ENCODE peak calls at places on chromosomes 3 and 15, in seven cellular contexts. T is astrocyte of the cerebellum, R is GM12865, B is tibial artery, D is A549, E is foreskin fibroblast, I is PC-3. A is an unnamed sample.

GRCh38 chr15:84598993-84599392 is 1.8 kb upstream of the ZSCAN2 start:
- DNase-seq in D (peak; percentile 78), T (peak; percentile 34), E (peak; percentile 80), B (no peak), I (peak; percentile 62), R (peak; percentile 45), A (peak; percentile 56)

GRCh38 chr3:57006048-57006709 is 54.3 kb upstream of the SPATA12 start:
- DNase-seq in T (no peak), R (no peak), D (no peak), E (no peak), I (peak; percentile 26), B (no peak), A (no peak)

GRCh38 chr3:141306922-141307321 is 61.4 kb upstream of the ZBTB38 start:
- DNase-seq in D (no peak), T (no peak), E (no peak), R (no peak), I (peak; percentile 13), B (no peak), A (no peak)

GRCh38 chr15:97998307-97999071 is 38.0 kb downstream of the ARRDC4 start:
- DNase-seq in R (peak; percentile 25), T (no peak), E (no peak), I (peak; percentile 46), D (no peak), B (no peak), A (no peak)

GRCh38 chr3:109117939-109118338 is at the start of gene MORC1:
- DNase-seq in T (no peak), B (no peak), D (no peak), E (no peak), I (no peak), R (no peak), A (no peak)

GRCh38 chr3:194631696-194632095 is 1.5 kb downstream of the TMEM44 start:
- DNase-seq in R (no peak), T (no peak), D (no peak), I (no peak), B (no peak), E (no peak), A (no peak)

GRCh38 chr3:65557915-65558564 is 480.7 kb downstream of the MAGI1 start:
- DNase-seq in D (no peak), T (no peak), R (no peak), B (no peak), I (no peak), E (no peak), A (no peak)

GRCh38 chr3:122776675-122777074 is 17.0 kb downstream of the HSPBAP1 start:
- DNase-seq in R (no peak), T (no peak), E (no peak), B (no peak), I (no peak), D (no peak), A (no peak)

GRCh38 chr3:13281657-13282527 is 138.2 kb downstream of the NUP210 start:
- DNase-seq in T (no peak), E (no peak), D (peak; percentile 58), I (peak; percentile 60), B (peak; percentile 40), R (no peak), A (no peak)

DNA sequence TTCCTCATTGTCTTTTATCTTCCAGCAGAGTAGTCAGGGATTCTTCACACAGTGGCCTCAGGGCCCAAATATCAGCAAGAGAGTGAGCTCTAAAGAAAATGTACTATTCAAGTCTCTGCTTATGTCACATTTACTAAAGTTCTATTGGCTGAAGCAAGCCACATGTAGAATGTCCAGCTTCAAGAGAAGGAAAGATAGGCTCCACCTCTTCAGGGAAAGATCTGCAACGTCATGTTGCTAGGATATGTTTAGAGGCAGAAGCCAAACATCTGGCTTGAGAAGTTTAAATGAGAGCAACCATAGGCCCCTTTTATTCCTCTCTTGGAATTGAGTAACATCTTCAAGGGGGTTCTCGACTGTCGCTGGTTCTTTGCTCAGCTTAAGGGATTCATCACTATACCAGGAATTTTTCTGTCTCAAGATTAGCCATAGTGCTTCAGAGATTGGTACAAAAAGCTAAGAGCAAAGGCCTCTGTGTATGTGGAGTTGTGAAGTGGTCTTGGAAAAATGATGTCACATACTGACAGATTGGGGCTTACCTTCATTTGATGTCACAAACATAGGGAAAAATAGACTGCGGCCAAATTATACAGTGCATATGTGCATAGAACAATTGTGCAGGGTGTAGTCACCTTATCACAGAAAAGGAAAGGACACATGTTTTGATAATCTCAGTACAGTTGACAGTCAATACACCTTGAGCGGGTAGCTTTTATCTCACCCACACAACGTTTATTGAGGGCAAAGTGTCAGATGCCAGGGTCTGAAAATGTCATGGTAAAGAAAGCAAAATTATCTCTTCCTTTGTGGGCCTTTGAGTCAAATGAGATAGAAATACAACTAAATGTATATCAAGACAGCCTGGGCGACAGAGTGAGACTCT is 11.3 kb upstream of the THRB start:
- DNase-seq in R (no peak), E (peak; percentile 90), I (no peak), B (no peak), T (no peak), D (no peak), A (no peak)
- H3K4me3 ChIP-seq in R (no peak overlapping the region), E (no peak overlapping the region), I (no peak overlapping the region), B (no peak overlapping the region), T (no peak overlapping the region), D (no peak overlapping the region), A (no peak overlapping the region)

DNA sequence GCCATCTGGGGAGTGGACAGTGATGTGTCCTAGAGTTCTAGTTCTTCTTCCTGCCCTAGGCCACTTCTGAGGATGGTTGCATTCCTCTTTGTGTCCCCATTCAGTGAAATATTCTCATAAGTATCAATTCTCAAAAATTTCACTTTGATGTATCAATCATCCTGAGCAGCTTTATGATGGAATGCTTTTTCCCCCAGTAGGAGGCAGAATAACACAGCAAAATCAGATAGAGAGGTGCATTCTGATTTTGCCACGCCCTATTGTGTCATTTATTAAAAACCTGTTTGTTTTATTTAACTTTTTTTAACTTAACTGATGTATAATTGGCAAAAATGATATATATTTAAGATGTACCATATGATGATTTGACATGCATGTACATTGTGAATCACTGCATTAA is 656.0 kb upstream of the GRM7 start:
- DNase-seq in R (peak; percentile 58), B (no peak), D (no peak), I (peak; percentile 8), E (no peak), T (no peak), A (no peak)
- TF ChIP-seq CTCF in R (peak; percentile 30), B (no peak), D (no peak), I (peak; percentile 38), E (no peak), T (no peak), A (no peak)

DNA sequence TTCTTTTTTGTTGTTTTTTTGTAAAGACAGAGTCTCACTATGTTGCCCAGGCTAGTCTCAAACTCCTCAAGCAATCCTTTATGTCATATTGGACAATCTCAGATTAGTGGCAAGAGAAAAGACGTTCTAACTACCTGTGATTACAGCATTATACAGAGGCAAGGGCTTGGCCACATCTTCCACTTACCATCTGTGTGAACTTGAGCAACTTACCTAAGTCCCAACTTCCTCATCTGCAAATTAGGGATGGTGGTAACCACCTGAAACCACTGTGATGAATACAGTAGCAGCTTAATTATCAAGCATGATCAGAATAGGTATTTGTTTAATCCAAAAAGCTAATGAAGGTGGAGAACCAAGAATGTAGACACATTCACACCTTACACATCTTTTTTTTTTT is 16.1 kb downstream of the LRRC2 start:
- DNase-seq in R (no peak), E (no peak), T (no peak), D (no peak), B (no peak), I (no peak), A (no peak)
- H3K4me3 ChIP-seq in R (no peak overlapping the region), E (no peak overlapping the region), T (no peak overlapping the region), D (no peak overlapping the region), B (no peak overlapping the region), I (no peak overlapping the region), A (no peak overlapping the region)

GRCh38 chr3:112974894-112975293 is at the start of gene CD200R1:
- DNase-seq in T (no peak), E (no peak), I (no peak), R (no peak), D (no peak), B (no peak), A (no peak)

GRCh38 chr3:112973325-112974177 is 1.4 kb downstream of the CD200R1 start:
- DNase-seq in R (peak; percentile 78), T (no peak), E (no peak), B (no peak), I (no peak), D (no peak), A (no peak)

GRCh38 chr3:112976001-112976400 is 1.1 kb upstream of the CD200R1 start:
- DNase-seq in R (no peak), D (no peak), I (no peak), B (no peak), T (no peak), E (no peak), A (no peak)

GRCh38 chr3:112974178-112974517 is 755 bp downstream of the CD200R1 start:
- DNase-seq in D (no peak), I (no peak), E (no peak), T (no peak), B (no peak), R (no peak), A (no peak)

GRCh38 chr3:112972158-112972557 is 2.7 kb downstream of the CD200R1 start:
- DNase-seq in D (no peak), I (no peak), T (no peak), B (no peak), R (no peak), E (no peak), A (no peak)
- TF ChIP-seq CTCF in D (no peak), I (peak; percentile 15), T (no peak), B (no peak), R (no peak), E (no peak), A (no peak)

GRCh38 chr3:187072102-187072501 is 67.2 kb downstream of the RPL39L start:
- DNase-seq in R (peak; percentile 22), B (no peak), T (no peak), D (no peak), I (no peak), E (no peak), A (no peak)
- H3K4me3 ChIP-seq in R (no peak overlapping the region), B (no peak overlapping the region), T (no peak overlapping the region), D (no peak overlapping the region), I (no peak overlapping the region), E (no peak overlapping the region), A (no peak overlapping the region)

DNA sequence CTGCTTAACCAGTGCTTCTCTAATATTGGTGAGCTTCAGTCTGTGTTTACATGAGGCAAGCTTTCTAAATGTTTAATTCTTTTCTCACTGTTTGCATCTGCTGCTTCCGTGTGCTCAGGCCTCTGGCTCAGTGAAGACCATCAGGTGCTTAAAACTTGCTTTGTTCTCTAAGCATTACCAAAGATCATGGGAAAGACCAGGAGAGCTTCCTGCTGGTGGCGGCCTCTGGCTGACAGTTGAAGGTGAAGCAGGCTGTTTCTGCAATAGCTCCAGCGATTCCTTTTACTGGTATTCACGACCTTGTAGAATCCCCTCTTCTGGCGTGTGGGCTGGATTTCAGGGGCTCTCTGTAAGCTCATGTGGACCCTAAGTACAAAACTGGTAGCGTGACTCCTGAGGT is 45.1 kb downstream of the EDEM1 start:
- DNase-seq in D (peak; percentile 17), B (no peak), E (no peak), I (no peak), R (no peak), T (no peak), A (no peak)
- TF ChIP-seq CTCF in D (no peak), B (no peak), E (no peak), I (peak; percentile 36), R (no peak), T (no peak), A (no peak)

DNA sequence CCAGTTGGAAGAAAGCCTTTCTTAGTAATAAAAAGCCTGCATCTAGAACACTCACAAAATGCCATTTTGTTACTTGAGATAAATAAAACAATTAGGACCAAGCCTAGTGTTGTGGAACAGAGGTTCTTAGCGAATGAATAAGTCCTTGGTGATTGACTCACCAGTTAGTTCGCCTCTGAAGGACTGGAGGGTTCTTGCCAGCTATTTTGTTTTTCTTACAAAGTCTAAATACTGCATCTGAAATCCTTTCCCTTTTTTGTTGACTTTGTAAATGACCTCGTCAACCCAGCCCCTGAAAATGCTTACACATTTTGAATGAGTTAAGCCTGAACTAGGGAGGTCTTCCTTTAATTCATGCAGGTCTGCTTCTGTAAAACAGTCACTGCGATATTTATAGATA is 45.1 kb upstream of the SACM1L start:
- DNase-seq in D (peak; percentile 51), R (no peak), I (peak; percentile 95), T (no peak), E (peak; percentile 91), B (no peak), A (peak; percentile 90)
- H3K4me3 ChIP-seq in D (no peak overlapping the region), R (no peak overlapping the region), I (peak overlapping the region; percentile 31), T (no peak overlapping the region), E (no peak overlapping the region), B (peak overlapping the region; percentile 3), A (no peak overlapping the region)

A was measured in astrocyte of the spinal cord.